ENCODE peak calls at places on chromosomes 11 and 22, in six cellular contexts. X is HCT116, C is sigmoid colon, R is IMR-90, D is lower leg skin, U is stomach. G is an unnamed sample.

GRCh38 chr11:118602331-118602730 is 5.1 kb upstream of the PHLDB1 start:
- DNase-seq in R (no peak), U (peak; percentile 3), D (no peak), C (peak; percentile 41), X (no peak), G (no peak)

GRCh38 chr11:47980907-47981621 is 705 bp downstream of the PTPRJ start:
- DNase-seq in X (no peak), R (peak; percentile 40), U (peak; percentile 65), D (peak; percentile 89), C (peak; percentile 67), G (peak; percentile 51)

GRCh38 chr11:36150986-36151385 is 138.2 kb downstream of the COMMD9 start:
- DNase-seq in U (no peak), X (no peak), C (no peak), R (peak; percentile 49), D (no peak), G (no peak)

GRCh38 chr11:63719987-63720386 is 38.7 kb downstream of the RTN3 start:
- DNase-seq in X (no peak), R (peak; percentile 63), C (no peak), D (no peak), U (no peak), G (no peak)

GRCh38 chr22:41382098-41382578 is 396 bp downstream of the TEF start:
- DNase-seq in X (no peak), U (peak; percentile 66), R (no peak), C (peak; percentile 91), D (peak; percentile 96), G (peak; percentile 47)

GRCh38 chr11:98455500-98456186 is 565.1 kb upstream of the CNTN5 start:
- DNase-seq in D (no peak), C (no peak), U (no peak), R (no peak), X (no peak), G (no peak)

GRCh38 chr22:22787805-22788459 is 99.7 kb upstream of the IGLL5 start:
- DNase-seq in R (peak; percentile 28), U (peak; percentile 68), D (peak; percentile 86), C (no peak), X (peak; percentile 44), G (no peak)

GRCh38 chr11:104672897-104673296 is 225.4 kb downstream of the CASP12 start:
- DNase-seq in R (no peak), D (no peak), U (no peak), X (no peak), C (no peak), G (no peak)

GRCh38 chr11:99683933-99684332 is 663.2 kb downstream of the CNTN5 start:
- DNase-seq in U (no peak), X (no peak), C (no peak), D (no peak), R (no peak), G (no peak)

GRCh38 chr11:46333129-46333947 is 13.9 kb upstream of the DGKZ start:
- DNase-seq in U (no peak), D (no peak), X (no peak), R (no peak), C (no peak), G (no peak)

GRCh38 chr11:35359321-35360058 is 59.9 kb downstream of the SLC1A2 start:
- DNase-seq in U (no peak), D (no peak), R (no peak), C (no peak), X (no peak), G (no peak)

GRCh38 chr11:118804094-118804493 is 13.1 kb upstream of the DDX6 start:
- DNase-seq in D (no peak), C (no peak), U (no peak), X (no peak), R (no peak), G (no peak)

DNA sequence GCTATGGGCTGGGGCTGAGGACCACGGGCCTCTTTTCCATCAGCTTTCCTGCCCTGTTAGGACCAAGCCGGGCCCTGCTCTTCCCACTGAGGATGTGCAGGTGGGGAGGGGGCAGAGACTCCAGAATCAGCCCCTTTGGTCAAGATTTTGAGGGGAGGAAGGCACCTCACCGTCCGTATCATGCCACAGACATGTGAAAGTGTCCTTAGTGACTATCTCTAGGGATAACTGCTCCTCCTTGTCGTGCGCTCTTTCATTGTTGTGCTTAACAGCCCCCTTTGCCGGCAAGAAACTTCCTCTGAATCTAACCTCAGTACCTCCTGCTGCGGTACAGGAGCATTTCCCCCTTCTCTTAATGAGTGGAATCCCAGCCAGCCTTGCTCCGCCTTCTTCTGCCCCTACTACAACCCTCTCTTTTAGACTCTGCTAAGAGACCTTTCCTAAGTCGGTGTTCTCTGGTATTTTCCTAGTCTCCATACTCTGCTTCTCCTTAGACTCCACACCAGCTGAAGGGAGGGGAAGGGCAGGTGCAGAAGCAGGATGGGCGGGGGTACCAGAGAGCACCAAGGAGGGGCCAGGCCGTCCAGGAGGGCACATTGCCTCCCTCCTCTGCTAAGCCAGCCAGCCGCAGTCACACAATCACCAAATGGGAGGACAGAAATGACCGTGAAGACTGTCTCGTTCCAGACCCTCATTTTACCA is 1.4 kb upstream of the B3GAT1 start:
- DNase-seq in C (no peak), X (no peak), U (no peak), D (no peak), R (no peak), G (no peak)
- H3K4me3 ChIP-seq in C (no peak overlapping the region), X (no peak overlapping the region), U (peak overlapping the region; percentile 53), D (no peak overlapping the region), R (no peak overlapping the region), G (no peak overlapping the region)

GRCh38 chr11:126062679-126063509 is at the start of gene CDON:
- DNase-seq in U (peak; percentile 95), D (peak; percentile 97), R (peak; percentile 87), X (peak; percentile 87), C (peak; percentile 96), G (peak; percentile 87)
- TF ChIP-seq POLR2A in U (no peak), D (no peak), R (no peak), X (no peak), C (no peak), G (peak; percentile 27)

DNA sequence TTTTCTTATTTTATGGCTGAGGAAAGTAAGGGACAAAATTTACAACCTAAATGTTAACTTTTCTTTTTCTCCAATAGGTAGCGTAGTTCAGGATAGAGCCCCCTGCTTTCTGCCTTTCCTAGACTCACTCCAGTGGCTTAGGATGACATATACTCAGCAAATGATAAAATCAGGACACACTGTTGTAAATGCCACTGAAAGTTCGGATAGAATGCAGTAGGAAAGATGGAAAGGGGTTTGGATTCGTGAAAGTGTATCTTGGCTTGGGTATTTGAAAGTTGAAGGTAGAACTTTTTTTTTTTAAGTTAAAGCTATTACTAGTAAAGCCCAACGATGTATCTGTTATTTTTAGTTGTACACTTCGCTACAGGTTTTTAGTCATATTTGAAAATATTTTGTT is 2.2 kb downstream of the DYNC2H1 start:
- DNase-seq in D (no peak), C (no peak), X (no peak), R (no peak), U (no peak), G (no peak)
- H3K4me3 ChIP-seq in D (no peak overlapping the region), C (no peak overlapping the region), X (no peak overlapping the region), R (no peak overlapping the region), U (no peak overlapping the region), G (no peak overlapping the region)

DNA sequence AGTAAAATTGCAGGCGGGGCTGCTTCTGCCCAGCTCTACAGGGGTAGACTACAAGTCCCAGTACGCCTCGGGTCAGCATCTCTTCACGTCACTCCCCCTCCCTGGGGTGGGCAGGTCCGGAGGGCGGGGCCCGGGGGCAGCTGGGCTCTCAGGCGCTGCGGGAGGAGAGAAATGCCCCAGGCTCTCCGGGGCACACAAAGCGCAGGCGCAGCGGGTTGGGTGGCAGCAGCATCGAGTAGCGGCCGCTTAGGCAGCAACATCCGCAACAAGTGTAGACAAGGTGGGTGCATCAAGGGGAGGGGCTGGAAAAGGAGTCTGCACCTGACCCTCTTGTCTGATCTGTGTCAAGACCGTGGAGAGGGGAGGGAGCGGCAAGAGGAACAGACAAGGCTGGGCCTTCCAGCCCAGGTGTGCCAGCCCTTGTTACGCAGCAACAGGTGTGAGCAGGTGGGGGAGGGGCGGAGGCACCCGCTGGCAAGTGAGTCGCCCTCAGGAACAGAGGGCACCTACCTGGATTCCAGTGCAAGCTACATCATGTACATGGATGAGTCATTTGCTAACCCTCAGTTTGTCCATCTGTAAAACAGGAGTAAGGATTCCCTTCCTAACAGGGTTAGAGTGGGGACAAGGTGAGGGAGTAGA is 1.2 kb downstream of the PLEKHB1 start:
- DNase-seq in X (peak; percentile 86), C (peak; percentile 95), R (peak; percentile 70), U (peak; percentile 94), D (peak; percentile 95), G (peak; percentile 70)
- TF ChIP-seq POLR2A in X (no peak), C (no peak), R (no peak), U (no peak), D (no peak), G (no peak)

GRCh38 chr11:1868056-1868635 is 15.3 kb downstream of the LSP1 start:
- DNase-seq in R (no peak), C (no peak), D (no peak), U (no peak), X (no peak), G (no peak)

GRCh38 chr11:1867381-1867780 is 14.5 kb downstream of the LSP1 start:
- DNase-seq in C (no peak), U (no peak), D (no peak), X (no peak), R (no peak), G (no peak)

GRCh38 chr11:1870326-1870696 is 17.4 kb downstream of the LSP1 start:
- DNase-seq in C (no peak), D (no peak), R (no peak), X (no peak), U (no peak), G (no peak)

GRCh38 chr11:1869427-1870325 is 16.8 kb downstream of the LSP1 start:
- DNase-seq in X (no peak), R (no peak), D (no peak), C (no peak), U (no peak), G (no peak)

GRCh38 chr11:1868636-1869291 is 15.9 kb downstream of the LSP1 start:
- DNase-seq in D (no peak), C (no peak), R (no peak), U (no peak), X (no peak), G (no peak)
- H3K4me3 ChIP-seq in D (no peak overlapping the region), C (no peak overlapping the region), R (no peak overlapping the region), U (peak overlapping the region; percentile 31), X (no peak overlapping the region), G (peak overlapping the region; percentile 36)

GRCh38 chr22:37684803-37685615 is 1.1 kb upstream of the NOL12 start:
- DNase-seq in C (no peak), D (no peak), U (no peak), X (no peak), R (no peak), G (no peak)
- TF ChIP-seq POLR2A in C (no peak), D (no peak), U (no peak), X (no peak), R (no peak), G (no peak)

G was measured in gastrocnemius medialis.